ENCODE peak calls at places on chromosomes 3 and 15, in five cellular contexts. P is esophagus squamous epithelium, Q is Karpas-422, B is suprapubic skin, L is adrenal gland. W is an unnamed sample.

GRCh38 chr3:143203142-143203541 is 83.6 kb downstream of the CHST2 start:
- DNase-seq in P (no peak), Q (peak; percentile 60), B (no peak), L (no peak), W (no peak)

GRCh38 chr15:44788748-44789147 is 52.4 kb downstream of the TRIM69 start:
- DNase-seq in P (no peak), Q (no peak), B (no peak), L (no peak), W (no peak)

GRCh38 chr3:126107960-126108688 is 24.2 kb upstream of the SLC41A3 start:
- DNase-seq in P (no peak), Q (no peak), B (peak; percentile 48), L (no peak), W (no peak)

GRCh38 chr15:61205427-61205826 is 23.7 kb downstream of the RORA start:
- DNase-seq in P (no peak), Q (no peak), B (no peak), L (no peak), W (no peak)

GRCh38 chr3:197002701-197003454 is 26.7 kb downstream of the MELTF start:
- DNase-seq in P (no peak), Q (peak; percentile 89), B (peak; percentile 81), L (peak; percentile 50), W (peak; percentile 43)

GRCh38 chr15:56953790-56954189 is 35.3 kb downstream of the TCF12 start:
- DNase-seq in P (no peak), Q (no peak), B (no peak), L (no peak), W (no peak)

GRCh38 chr3:2823437-2824211 is 286.6 kb downstream of the IL5RA start:
- DNase-seq in P (no peak), Q (no peak), B (no peak), L (no peak), W (no peak)

GRCh38 chr3:8997151-8997550 is 33.9 kb upstream of the RAD18 start:
- DNase-seq in P (no peak), Q (no peak), B (no peak), L (no peak), W (no peak)

GRCh38 chr3:53103566-53104296 is 26.5 kb downstream of the RFT1 start:
- DNase-seq in P (no peak), Q (no peak), B (no peak), L (no peak), W (no peak)

GRCh38 chr3:155079795-155080546 is at the start of gene MME:
- DNase-seq in P (no peak), Q (peak; percentile 91), B (peak; percentile 68), L (no peak), W (peak; percentile 86)

GRCh38 chr3:122350814-122351418 is 25.9 kb downstream of the CSTA start:
- DNase-seq in P (no peak), Q (no peak), B (no peak), L (no peak), W (no peak)

GRCh38 chr15:33059184-33059583 is 135.3 kb downstream of the FMN1 start:
- DNase-seq in P (no peak), Q (no peak), B (no peak), L (no peak), W (no peak)

GRCh38 chr3:186719945-186720739 is 3.0 kb downstream of the KNG1 start:
- DNase-seq in P (no peak), Q (no peak), B (no peak), L (no peak), W (no peak)

GRCh38 chr3:171306631-171307030 is 153.6 kb downstream of the TNIK start:
- DNase-seq in P (no peak), Q (no peak), B (no peak), L (peak; percentile 36), W (peak; percentile 36)
- H3K4me3 ChIP-seq in P (no peak overlapping the region), Q (no peak overlapping the region), B (no peak overlapping the region), L (no peak overlapping the region), W (no peak overlapping the region)

DNA sequence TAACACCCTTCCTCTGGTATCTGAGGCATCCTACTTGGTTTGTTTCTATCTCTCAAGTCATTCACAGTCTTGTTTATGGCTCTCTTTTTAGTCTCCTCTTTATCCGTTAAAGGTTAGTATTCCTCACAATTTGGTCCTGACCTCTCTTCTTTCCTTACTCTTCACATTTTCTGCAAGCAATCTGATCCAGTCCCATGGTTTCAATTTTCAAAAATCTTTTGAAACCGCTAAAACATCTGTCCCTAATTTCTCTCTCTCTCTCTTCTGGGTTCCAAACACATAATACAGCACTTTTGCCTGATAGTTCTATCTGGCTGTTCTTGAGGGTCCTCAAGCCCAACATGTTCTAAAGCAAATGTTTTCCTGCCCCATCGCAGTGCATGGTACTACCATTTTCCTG is 149.0 kb downstream of the SERPINI1 start:
- DNase-seq in P (no peak), Q (no peak), B (no peak), L (no peak), W (no peak)
- H3K4me3 ChIP-seq in P (no peak overlapping the region), Q (no peak overlapping the region), B (no peak overlapping the region), L (no peak overlapping the region), W (no peak overlapping the region)

GRCh38 chr15:92881570-92881837 is 18.6 kb upstream of the CHD2 start:
- DNase-seq in P (no peak), Q (no peak), B (no peak), L (no peak), W (no peak)

GRCh38 chr15:92882697-92883642 is 17.2 kb upstream of the CHD2 start:
- DNase-seq in P (peak; percentile 98), Q (peak; percentile 73), B (peak; percentile 74), L (peak; percentile 57), W (peak; percentile 88)

GRCh38 chr15:92881838-92882696 is 18.1 kb upstream of the CHD2 start:
- DNase-seq in P (peak; percentile 98), Q (peak; percentile 100), B (peak; percentile 99), L (peak; percentile 99), W (peak; percentile 100)

GRCh38 chr15:92879949-92880725 is 20.0 kb upstream of the CHD2 start:
- DNase-seq in P (no peak), Q (peak; percentile 38), B (no peak), L (no peak), W (no peak)

DNA sequence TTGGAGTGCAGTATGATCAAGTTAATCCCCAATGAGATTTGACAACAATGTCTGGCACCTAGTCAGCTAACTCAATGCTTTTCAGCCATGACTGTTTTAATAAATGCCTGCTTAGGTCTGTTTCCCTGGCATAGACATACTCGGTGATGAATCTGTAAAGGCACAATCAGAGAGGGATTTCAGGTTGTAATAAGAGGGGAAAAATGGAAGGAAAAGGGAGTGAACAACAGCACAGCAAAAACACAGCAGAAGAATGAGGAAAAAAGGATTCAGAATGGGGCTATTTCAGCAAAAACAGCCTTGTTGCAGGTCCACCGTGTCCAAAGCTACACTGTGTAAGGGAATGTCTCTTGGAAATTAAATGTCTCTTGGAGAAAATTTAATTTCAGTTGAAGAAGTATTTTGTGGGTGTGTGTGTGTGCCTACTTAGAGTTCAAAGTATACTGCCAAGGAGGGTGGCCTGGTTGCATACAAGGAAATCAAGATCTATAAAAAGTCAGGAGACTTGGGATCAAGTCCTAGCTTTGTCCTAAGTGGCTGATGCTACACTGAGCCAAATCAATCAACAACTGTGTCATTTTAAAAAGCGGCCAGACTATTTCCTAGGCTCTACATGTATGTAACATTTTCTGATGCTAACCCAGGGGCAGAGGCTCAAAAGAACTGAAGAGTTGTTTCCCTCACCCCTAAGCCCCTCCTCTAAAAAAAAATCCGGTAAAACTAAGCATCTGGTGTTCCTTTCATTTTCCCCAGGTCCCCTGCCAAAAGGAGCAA is 19.1 kb upstream of the CHD2 start:
- DNase-seq in P (no peak), Q (peak; percentile 41), B (no peak), L (no peak), W (no peak)
- H3K4me3 ChIP-seq in P (peak overlapping the region; percentile 97), Q (no peak overlapping the region), B (peak overlapping the region; percentile 99), L (no peak overlapping the region), W (no peak overlapping the region)

DNA sequence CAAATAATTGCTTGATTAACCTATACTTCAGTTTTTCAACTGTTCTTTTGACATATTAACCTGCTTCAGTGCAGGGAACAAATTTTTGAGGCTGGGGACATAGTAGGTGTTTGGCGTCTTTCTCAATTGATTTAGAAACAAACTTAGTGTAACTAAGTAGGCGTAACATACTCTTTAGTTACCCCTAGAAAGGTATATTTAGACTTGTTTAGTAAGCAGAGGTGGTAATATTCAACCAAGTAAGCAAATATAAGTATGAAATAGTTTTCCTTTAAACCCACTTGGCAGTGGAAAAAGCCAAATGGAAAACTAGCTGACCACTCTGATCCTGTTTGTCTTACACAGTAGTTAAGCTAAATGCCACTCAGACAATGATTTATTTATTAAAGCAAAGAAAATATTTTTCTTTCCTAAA is 113.2 kb downstream of the MBNL1 start:
- DNase-seq in P (no peak), Q (no peak), B (no peak), L (no peak), W (no peak)
- H3K4me3 ChIP-seq in P (peak overlapping the region; percentile 51), Q (peak overlapping the region; percentile 45), B (peak overlapping the region; percentile 25), L (no peak overlapping the region), W (no peak overlapping the region)

GRCh38 chr3:69869021-69869420 is 129.8 kb downstream of the MITF start:
- DNase-seq in P (no peak), Q (no peak), B (no peak), L (no peak), W (no peak)

GRCh38 chr3:69867941-69868505 is 128.8 kb downstream of the MITF start:
- DNase-seq in P (no peak), Q (no peak), B (no peak), L (no peak), W (no peak)

GRCh38 chr3:69865920-69866679 is 126.8 kb downstream of the MITF start:
- DNase-seq in P (no peak), Q (no peak), B (no peak), L (peak; percentile 43), W (no peak)

GRCh38 chr3:69864751-69865150 is 125.5 kb downstream of the MITF start:
- DNase-seq in P (no peak), Q (no peak), B (no peak), L (no peak), W (no peak)

DNA sequence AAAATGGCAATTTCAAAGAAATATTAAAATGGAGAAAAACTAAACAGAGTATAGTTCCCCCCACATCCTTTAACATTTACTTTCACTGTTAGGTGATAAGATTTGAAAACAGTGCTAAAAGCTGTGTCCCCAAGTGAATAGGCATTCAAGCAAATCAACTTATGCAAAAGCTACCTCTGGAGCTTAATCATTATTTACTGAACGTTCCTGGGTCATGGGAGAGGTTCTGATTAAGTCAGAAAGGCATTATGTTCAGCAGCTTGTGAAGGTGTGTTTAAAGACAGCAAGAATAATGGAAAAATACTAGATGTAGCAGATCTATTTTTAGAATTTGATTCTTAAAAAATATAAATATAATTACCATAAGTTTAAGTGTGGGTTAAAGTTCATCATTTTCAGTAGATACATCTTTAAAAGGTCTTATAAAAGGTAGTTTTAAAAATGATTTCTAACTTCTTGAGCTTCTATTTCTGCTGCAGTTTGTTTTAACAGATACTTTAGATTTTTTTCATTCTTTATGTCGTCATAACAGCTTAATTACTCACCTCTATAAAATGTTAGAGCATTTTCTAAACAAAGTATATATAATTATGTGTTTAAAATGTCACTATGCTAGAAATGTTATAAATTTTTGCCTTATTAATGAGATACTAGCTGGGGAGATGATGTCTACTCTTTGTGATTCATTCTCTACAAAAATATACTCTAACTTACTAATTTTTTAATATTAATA is 127.9 kb downstream of the MITF start:
- DNase-seq in P (no peak), Q (no peak), B (no peak), L (no peak), W (no peak)
- H3K4me3 ChIP-seq in P (no peak overlapping the region), Q (no peak overlapping the region), B (no peak overlapping the region), L (no peak overlapping the region), W (no peak overlapping the region)

W was measured in lower leg skin.